ENCODE peak calls at places on chromosomes 16 and 17, in four cellular contexts. V is stomach, T is tibial nerve, W is A549. A is an unnamed sample.

GRCh38 chr17:62652251-62653001 is 25.0 kb downstream of the MRC2 start:
- DNase-seq in V (peak), T (no peak), W (peak), A (peak)

GRCh38 chr16:75116081-75116910 is at the start of gene LDHD:
- DNase-seq in V (peak), T (peak), W (peak), A (peak)

GRCh38 chr17:10403589-10403988 is 18.2 kb downstream of the MYH8 start:
- DNase-seq in V (no peak), T (no peak), W (no peak), A (no peak)

GRCh38 chr16:19520861-19521331 is 1.0 kb downstream of the GDE1 start:
- DNase-seq in V (peak), T (no peak), W (no peak), A (no peak)

GRCh38 chr17:4895676-4896331 is 3.5 kb upstream of the C17orf107 start:
- DNase-seq in V (no peak), T (no peak), W (no peak), A (no peak)

GRCh38 chr16:11639008-11639562 is 29.2 kb upstream of the SNN start:
- DNase-seq in V (no peak), T (no peak), W (no peak), A (no peak)

GRCh38 chr17:10793256-10793655 is 10.6 kb downstream of the TMEM238L start:
- DNase-seq in V (no peak), T (no peak), W (no peak), A (no peak)

GRCh38 chr17:62627219-62627903 is at the start of gene MRC2:
- DNase-seq in V (no peak), T (no peak), W (peak), A (peak)

GRCh38 chr17:45161288-45162021 is at the start of gene HEXIM2:
- DNase-seq in V (peak), T (peak), W (peak), A (peak)

GRCh38 chr17:49696233-49696761 is 11.5 kb downstream of the SLC35B1 start:
- DNase-seq in V (no peak), T (no peak), W (no peak), A (no peak)

GRCh38 chr16:80480664-80481063 is 60.1 kb upstream of the DYNLRB2 start:
- DNase-seq in V (no peak), T (no peak), W (no peak), A (no peak)

GRCh38 chr16:28873543-28874201 is 4.6 kb upstream of the ATP2A1 start:
- DNase-seq in V (no peak), T (no peak), W (peak), A (no peak)

GRCh38 chr17:21042434-21043295 is at the start of gene USP22:
- DNase-seq in V (peak), T (no peak), W (peak), A (no peak)

GRCh38 chr17:83055911-83056582 is 23.4 kb upstream of the METRNL start:
- DNase-seq in V (peak), T (peak), W (peak), A (peak)

GRCh38 chr16:83068686-83069085 is 441.9 kb downstream of the CDH13 start:
- DNase-seq in V (no peak), T (no peak), W (no peak), A (no peak)

GRCh38 chr16:89291776-89292175 is 74.3 kb downstream of the ZNF778 start:
- DNase-seq in V (no peak), T (no peak), W (no peak), A (no peak)

GRCh38 chr17:34886831-34887230 is 74.4 kb downstream of the CCT6B start:
- DNase-seq in V (no peak), T (no peak), W (no peak), A (no peak)

GRCh38 chr16:50185005-50185505 is 31.9 kb downstream of the TENT4B start:
- DNase-seq in V (no peak), T (no peak), W (no peak), A (no peak)

GRCh38 chr16:19481291-19481690 is 40.6 kb downstream of the GDE1 start:
- DNase-seq in V (no peak), T (no peak), W (no peak), A (no peak)

GRCh38 chr16:26161461-26162180 is 469.9 kb downstream of the HS3ST4 start:
- DNase-seq in V (no peak), T (no peak), W (no peak), A (no peak)

GRCh38 chr17:73223626-73224616 is 31.1 kb downstream of the COG1 start:
- DNase-seq in V (no peak), T (no peak), W (no peak), A (no peak)

GRCh38 chr16:88407807-88408206 is 25.0 kb downstream of the ZNF469 start:
- DNase-seq in V (no peak), T (no peak), W (no peak), A (no peak)

GRCh38 chr16:56388209-56388608 is 37.1 kb downstream of the AMFR start:
- DNase-seq in V (no peak), T (no peak), W (no peak), A (no peak)

GRCh38 chr16:3086596-3087242 is 12.4 kb downstream of the ZSCAN10 start:
- DNase-seq in V (no peak), T (no peak), W (no peak), A (no peak)

GRCh38 chr17:1467258-1467657 is 11.2 kb upstream of the CRK start:
- DNase-seq in V (no peak), T (no peak), W (no peak), A (no peak)

GRCh38 chr16:30982548-30983288 is 2.3 kb upstream of the HSD3B7 start:
- DNase-seq in V (no peak), T (no peak), W (no peak), A (no peak)

GRCh38 chr16:71421911-71422310 is 19.9 kb downstream of the TLE7 start:
- DNase-seq in V (no peak), T (no peak), W (peak), A (no peak)

GRCh38 chr16:57648590-57649442 is 19.3 kb upstream of the ADGRG3 start:
- DNase-seq in V (peak), T (peak), W (peak), A (peak)
- TF ChIP-seq EP300 in V (no peak), T (no peak), W (no peak), A (no peak)

DNA sequence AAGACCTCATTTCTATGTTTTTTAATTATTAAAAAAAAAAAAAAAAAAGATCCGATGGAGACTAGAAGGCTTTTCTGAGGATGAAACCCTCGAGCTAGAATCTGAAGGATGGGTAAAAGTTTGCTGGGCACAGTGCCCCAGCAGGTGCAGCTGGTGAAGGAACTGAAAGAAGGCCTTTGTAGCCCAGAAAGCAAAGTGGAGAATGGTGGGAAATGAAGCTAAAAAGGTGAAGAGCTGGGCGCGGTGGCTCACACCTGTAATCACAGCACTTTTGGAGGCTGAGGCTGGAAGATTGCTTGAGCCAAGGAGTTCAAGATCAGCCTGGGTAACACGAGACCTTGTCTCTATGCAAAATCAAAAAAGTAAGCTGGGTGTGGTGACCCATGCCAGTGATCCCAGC is 50.3 kb upstream of the SEC14L1 start:
- DNase-seq in V (no peak), T (no peak), W (no peak), A (no peak)
- H3K27ac ChIP-seq in V (no peak), T (peak), W (no peak), A (no peak)

GRCh38 chr17:3712811-3713463 is 10.8 kb upstream of the HASPIN start:
- DNase-seq in V (no peak), T (no peak), W (no peak), A (no peak)
- TF ChIP-seq EP300 in V (no peak), T (no peak), W (no peak), A (no peak)

DNA sequence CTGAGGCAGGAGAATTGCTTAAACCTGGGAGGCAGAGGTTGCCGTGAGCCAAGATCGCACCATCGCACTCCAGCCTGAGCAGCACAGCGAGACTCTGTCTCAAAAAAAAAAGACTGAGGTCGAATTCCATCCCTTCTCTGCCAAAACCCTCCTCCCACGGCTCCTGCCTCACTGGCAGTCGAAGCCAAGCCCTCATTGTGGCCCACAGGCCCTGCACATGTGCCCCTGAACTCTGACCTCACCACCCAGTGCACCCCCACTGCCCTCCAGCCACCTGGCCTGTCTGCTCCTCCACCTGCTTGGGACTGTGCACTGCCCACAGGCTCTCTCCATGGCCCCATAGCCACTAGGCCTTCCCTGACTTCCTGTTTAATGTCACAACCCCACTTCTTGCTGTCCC is 7.0 kb downstream of the MYO15A start:
- DNase-seq in V (no peak), T (no peak), W (no peak), A (no peak)
- H3K27ac ChIP-seq in V (no peak), T (no peak), W (no peak), A (no peak)

GRCh38 chr17:81417879-81418709 is 22.8 kb downstream of the BAHCC1 start:
- DNase-seq in V (no peak), T (no peak), W (no peak), A (peak)

GRCh38 chr17:81419886-81420768 is 24.9 kb downstream of the BAHCC1 start:
- DNase-seq in V (peak), T (no peak), W (no peak), A (peak)

GRCh38 chr17:81420769-81421462 is 25.7 kb downstream of the BAHCC1 start:
- DNase-seq in V (peak), T (no peak), W (no peak), A (peak)

GRCh38 chr17:81418710-81419332 is 23.6 kb downstream of the BAHCC1 start:
- DNase-seq in V (no peak), T (no peak), W (no peak), A (no peak)

DNA sequence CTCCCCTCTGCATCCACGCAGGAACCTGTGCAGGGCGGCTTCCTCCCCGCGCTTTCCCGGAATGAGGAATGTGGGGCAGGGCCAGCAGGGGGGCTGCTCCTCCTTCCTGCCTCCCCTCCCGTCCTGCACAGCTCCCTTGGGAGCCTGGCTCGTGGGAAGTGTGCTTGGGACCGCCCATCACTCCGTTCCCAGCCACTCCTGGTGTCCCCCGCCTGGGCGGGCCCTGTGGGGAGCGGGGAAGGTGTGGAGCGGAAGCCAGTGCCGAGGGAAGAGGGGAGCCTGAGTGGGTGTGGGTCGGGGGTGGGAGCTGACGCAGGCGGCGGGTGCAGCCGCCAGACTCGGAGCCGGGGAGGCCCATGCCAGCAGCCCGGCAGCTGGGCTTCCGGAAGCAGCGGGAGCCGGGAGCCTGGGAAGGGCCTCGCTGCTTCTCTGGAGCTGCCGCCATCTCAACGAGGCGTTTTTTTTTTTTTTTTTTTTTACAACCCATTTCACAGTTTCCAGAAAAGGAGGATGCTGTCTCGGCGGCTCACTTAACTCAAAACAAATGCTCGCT is 24.2 kb downstream of the BAHCC1 start:
- DNase-seq in V (peak), T (peak), W (peak), A (peak)
- TF ChIP-seq EP300 in V (peak), T (peak), W (peak), A (peak)

A was measured in ovary.